ENCODE peak calls at places on chromosome 7, in ten cellular contexts. One of them, this sample, is unnamed.

GRCh38 chr7:25951414-25952276 is 200.4 kb upstream of the NFE2L3 start:
- DNase-seq in ELR: peak; percentile 2
- DNase-seq in iris pigment epithelial cell: no peak
- DNase-seq in AG04449: no peak
- DNase-seq in LoVo: peak; percentile 9
- DNase-seq in A172: no peak
- DNase-seq in GM06990: no peak
- DNase-seq in iPS-NIHi11: no peak
- DNase-seq in SK-N-DZ: peak; percentile 20
- DNase-seq in A549: no peak
- DNase-seq in this sample: peak; percentile 33

GRCh38 chr7:20157456-20157855 is 59.7 kb downstream of the MACC1 start:
- DNase-seq in LoVo: no peak
- DNase-seq in A549: no peak
- DNase-seq in ELR: no peak
- DNase-seq in iPS-NIHi11: no peak
- DNase-seq in A172: no peak
- DNase-seq in iris pigment epithelial cell: no peak
- DNase-seq in AG04449: no peak
- DNase-seq in GM06990: no peak
- DNase-seq in SK-N-DZ: no peak
- DNase-seq in this sample: no peak

GRCh38 chr7:4837814-4838625 is 23.8 kb downstream of the PAPOLB start:
- DNase-seq in GM06990: no peak
- DNase-seq in LoVo: no peak
- DNase-seq in iPS-NIHi11: peak; percentile 81
- DNase-seq in ELR: no peak
- DNase-seq in SK-N-DZ: peak; percentile 39
- DNase-seq in A172: no peak
- DNase-seq in iris pigment epithelial cell: no peak
- DNase-seq in A549: no peak
- DNase-seq in AG04449: no peak
- DNase-seq in this sample: peak; percentile 22

GRCh38 chr7:18357691-18358090 is 137.9 kb upstream of the HDAC9 start:
- DNase-seq in LoVo: no peak
- DNase-seq in A172: peak; percentile 47
- DNase-seq in GM06990: no peak
- DNase-seq in iris pigment epithelial cell: peak; percentile 16
- DNase-seq in iPS-NIHi11: peak; percentile 42
- DNase-seq in A549: peak; percentile 8
- DNase-seq in SK-N-DZ: no peak
- DNase-seq in AG04449: no peak
- DNase-seq in ELR: peak; percentile 54
- DNase-seq in this sample: peak; percentile 8

GRCh38 chr7:130996841-130997231 is 262.8 kb upstream of the KLF14 start:
- DNase-seq in AG04449: no peak
- DNase-seq in iris pigment epithelial cell: peak; percentile 73
- DNase-seq in LoVo: peak; percentile 95
- DNase-seq in iPS-NIHi11: no peak
- DNase-seq in GM06990: no peak
- DNase-seq in A549: peak; percentile 69
- DNase-seq in A172: peak; percentile 23
- DNase-seq in SK-N-DZ: no peak
- DNase-seq in ELR: peak; percentile 43
- DNase-seq in this sample: no peak

GRCh38 chr7:38105874-38106483 is 72.1 kb upstream of the STARD3NL start:
- DNase-seq in GM06990: peak; percentile 5
- DNase-seq in A549: peak; percentile 56
- DNase-seq in A172: peak; percentile 51
- DNase-seq in ELR: peak; percentile 68
- DNase-seq in LoVo: peak; percentile 75
- DNase-seq in AG04449: no peak
- DNase-seq in iris pigment epithelial cell: peak; percentile 56
- DNase-seq in SK-N-DZ: peak; percentile 47
- DNase-seq in iPS-NIHi11: peak; percentile 57
- DNase-seq in this sample: peak; percentile 44

GRCh38 chr7:47659664-47660462 is 78.0 kb upstream of the TNS3 start:
- DNase-seq in LoVo: no peak
- DNase-seq in ELR: no peak
- DNase-seq in AG04449: no peak
- DNase-seq in iris pigment epithelial cell: no peak
- DNase-seq in SK-N-DZ: no peak
- DNase-seq in A549: no peak
- DNase-seq in A172: no peak
- DNase-seq in GM06990: no peak
- DNase-seq in iPS-NIHi11: no peak
- DNase-seq in this sample: no peak

GRCh38 chr7:9201928-9202327 is 768.5 kb downstream of the NXPH1 start:
- DNase-seq in iris pigment epithelial cell: no peak
- DNase-seq in SK-N-DZ: no peak
- DNase-seq in A549: no peak
- DNase-seq in LoVo: no peak
- DNase-seq in A172: no peak
- DNase-seq in AG04449: no peak
- DNase-seq in iPS-NIHi11: no peak
- DNase-seq in ELR: no peak
- DNase-seq in GM06990: no peak
- DNase-seq in this sample: no peak

GRCh38 chr7:104795086-104795485 is 218.9 kb upstream of the KMT2E start:
- DNase-seq in A549: no peak
- DNase-seq in ELR: no peak
- DNase-seq in iris pigment epithelial cell: no peak
- DNase-seq in LoVo: no peak
- DNase-seq in GM06990: no peak
- DNase-seq in AG04449: no peak
- DNase-seq in A172: no peak
- DNase-seq in iPS-NIHi11: no peak
- DNase-seq in SK-N-DZ: no peak
- DNase-seq in this sample: no peak

This sample was measured in GM13976.